ENCODE peak calls at places on chromosome 20, in five cellular contexts. One of them, this sample, is unnamed.

GRCh38 chr20:50215101-50215500 is 24.5 kb downstream of the CEBPB start:
- DNase-seq in SK-N-SH: no peak
- DNase-seq in upper lobe of right lung: no peak
- DNase-seq in cerebellum: no peak
- DNase-seq in NCI-H1105: no peak
- DNase-seq in this sample: no peak

GRCh38 chr20:45140836-45141235 is 16.6 kb upstream of the WFDC12 start:
- DNase-seq in cerebellum: no peak
- DNase-seq in SK-N-SH: no peak
- DNase-seq in NCI-H1105: no peak
- DNase-seq in upper lobe of right lung: no peak
- DNase-seq in this sample: no peak

GRCh38 chr20:13037727-13038126 is 29.0 kb downstream of the SPTLC3 start:
- DNase-seq in upper lobe of right lung: no peak
- DNase-seq in SK-N-SH: no peak
- DNase-seq in cerebellum: no peak
- DNase-seq in NCI-H1105: no peak
- DNase-seq in this sample: no peak

GRCh38 chr20:32442630-32443029 is 84.5 kb downstream of the ASXL1 start:
- DNase-seq in cerebellum: no peak
- DNase-seq in upper lobe of right lung: no peak
- DNase-seq in SK-N-SH: no peak
- DNase-seq in NCI-H1105: no peak
- DNase-seq in this sample: no peak

GRCh38 chr20:17449039-17449438 is 82.1 kb downstream of the BFSP1 start:
- DNase-seq in upper lobe of right lung: no peak
- DNase-seq in NCI-H1105: no peak
- DNase-seq in SK-N-SH: no peak
- DNase-seq in cerebellum: no peak
- DNase-seq in this sample: no peak

GRCh38 chr20:43942661-43943285 is 28.1 kb downstream of the TOX2 start:
- DNase-seq in cerebellum: no peak
- DNase-seq in upper lobe of right lung: no peak
- DNase-seq in SK-N-SH: no peak
- DNase-seq in NCI-H1105: no peak
- DNase-seq in this sample: no peak

GRCh38 chr20:4261333-4262284 is 246.3 kb upstream of the RNF24 start:
- DNase-seq in NCI-H1105: no peak
- DNase-seq in SK-N-SH: no peak
- DNase-seq in cerebellum: no peak
- DNase-seq in upper lobe of right lung: no peak
- DNase-seq in this sample: no peak

GRCh38 chr20:62011403-62011791 is 54.3 kb downstream of the TAF4 start:
- DNase-seq in cerebellum: no peak
- DNase-seq in NCI-H1105: no peak
- DNase-seq in SK-N-SH: no peak
- DNase-seq in upper lobe of right lung: no peak
- DNase-seq in this sample: no peak

GRCh38 chr20:3805594-3806264 is 9.6 kb downstream of the CDC25B start:
- DNase-seq in upper lobe of right lung: no peak
- DNase-seq in NCI-H1105: no peak
- DNase-seq in cerebellum: no peak
- DNase-seq in SK-N-SH: no peak
- DNase-seq in this sample: no peak

GRCh38 chr20:50865591-50865990 is 65.6 kb downstream of the ADNP start:
- DNase-seq in SK-N-SH: no peak
- DNase-seq in cerebellum: no peak
- DNase-seq in NCI-H1105: no peak
- DNase-seq in upper lobe of right lung: no peak
- DNase-seq in this sample: no peak

GRCh38 chr20:38979842-38980241 is 17.7 kb downstream of the DHX35 start:
- DNase-seq in NCI-H1105: no peak
- DNase-seq in cerebellum: no peak
- DNase-seq in upper lobe of right lung: no peak
- DNase-seq in SK-N-SH: no peak
- DNase-seq in this sample: no peak

GRCh38 chr20:49276201-49276894 is 1.5 kb downstream of the ZNFX1 start:
- DNase-seq in cerebellum: peak; percentile 20
- DNase-seq in SK-N-SH: no peak
- DNase-seq in NCI-H1105: peak; percentile 95
- DNase-seq in upper lobe of right lung: no peak
- DNase-seq in this sample: peak; percentile 54